ENCODE peak calls at places on chromosomes 4 and X, in four cellular contexts. S is left lung, R is mucosa of descending colon, I is psoas muscle. D is an unnamed sample.

GRCh38 chr4:36348403-36348938 is 67.1 kb downstream of the DTHD1 start:
- DNase-seq in S (no peak), R (no peak), I (no peak), D (peak; percentile 12)

GRCh38 chr4:155403886-155404285 is 27.1 kb upstream of the MAP9 start:
- DNase-seq in S (no peak), R (no peak), I (no peak), D (peak; percentile 3)

GRCh38 chr4:144583658-144584057 is 62.3 kb upstream of the HHIP start:
- DNase-seq in S (no peak), R (no peak), I (no peak), D (no peak)

GRCh38 chr4:26687728-26688127 is 103.8 kb downstream of the TBC1D19 start:
- DNase-seq in S (no peak), R (no peak), I (no peak), D (no peak)

GRCh38 chr4:113586072-113586471 is 175.5 kb downstream of the CAMK2D start:
- DNase-seq in S (no peak), R (no peak), I (no peak), D (no peak)

GRCh38 chr4:121449416-121449815 is 68.6 kb upstream of the QRFPR start:
- DNase-seq in S (no peak), R (no peak), I (no peak), D (no peak)

GRCh38 chr4:150367326-150367725 is 214.6 kb upstream of the MAB21L2 start:
- DNase-seq in S (no peak), R (no peak), I (no peak), D (no peak)

GRCh38 chrX:118536687-118537461 is 41.3 kb downstream of the DOCK11 start:
- DNase-seq in S (no peak), R (no peak), I (no peak), D (peak; percentile 11)

GRCh38 chr4:138188406-138189084 is 53.6 kb downstream of the SLC7A11 start:
- DNase-seq in S (no peak), R (no peak), I (no peak), D (no peak)

GRCh38 chrX:30893206-30893605 is 4.2 kb upstream of the TAB3 start:
- DNase-seq in S (no peak), R (no peak), I (no peak), D (no peak)

GRCh38 chr4:78776729-78777555 is 792 bp downstream of the BMP2K start:
- DNase-seq in S (peak; percentile 74), R (peak; percentile 73), I (peak; percentile 46), D (peak; percentile 81)

GRCh38 chrX:65871671-65872311 is 168.1 kb downstream of the VSIG4 start:
- DNase-seq in S (no peak), R (peak; percentile 47), I (no peak), D (peak; percentile 77)

GRCh38 chrX:119728487-119728886 is 29.9 kb upstream of the SOWAHD start:
- DNase-seq in S (no peak), R (peak; percentile 20), I (no peak), D (no peak)

GRCh38 chr4:19327364-19327763 is 924.3 kb upstream of the SLIT2 start:
- DNase-seq in S (no peak), R (no peak), I (no peak), D (no peak)

GRCh38 chr4:57612279-57612678 is 502.1 kb upstream of the IGFBP7 start:
- DNase-seq in S (no peak), R (no peak), I (no peak), D (no peak)
- TF ChIP-seq CTCF in S (no peak), R (no peak), I (no peak), D (no peak)

GRCh38 chr4:184854673-184855072 is 28.9 kb upstream of the ACSL1 start:
- DNase-seq in S (no peak), R (no peak), I (no peak), D (peak; percentile 93)
- H3K4me3 ChIP-seq in S (no peak overlapping the region), R (no peak overlapping the region), I (no peak overlapping the region), D (peak overlapping the region; percentile 29)

GRCh38 chr4:82372874-82373815 is 646 bp downstream of the HNRNPD start:
- DNase-seq in S (peak; percentile 93), R (peak; percentile 81), I (peak; percentile 66), D (peak; percentile 91)
- TF ChIP-seq CTCF in S (no peak), R (no peak), I (no peak), D (no peak)

GRCh38 chr4:143559757-143560147 is 46.2 kb downstream of the SMARCA5 start:
- DNase-seq in S (no peak), R (peak; percentile 41), I (no peak), D (no peak)

GRCh38 chr4:143554728-143555597 is 41.5 kb downstream of the SMARCA5 start:
- DNase-seq in S (no peak), R (no peak), I (no peak), D (no peak)

GRCh38 chr4:143555676-143556075 is 42.2 kb downstream of the SMARCA5 start:
- DNase-seq in S (no peak), R (no peak), I (no peak), D (no peak)

GRCh38 chr4:143558286-143558685 is 44.8 kb downstream of the SMARCA5 start:
- DNase-seq in S (no peak), R (no peak), I (no peak), D (no peak)

DNA sequence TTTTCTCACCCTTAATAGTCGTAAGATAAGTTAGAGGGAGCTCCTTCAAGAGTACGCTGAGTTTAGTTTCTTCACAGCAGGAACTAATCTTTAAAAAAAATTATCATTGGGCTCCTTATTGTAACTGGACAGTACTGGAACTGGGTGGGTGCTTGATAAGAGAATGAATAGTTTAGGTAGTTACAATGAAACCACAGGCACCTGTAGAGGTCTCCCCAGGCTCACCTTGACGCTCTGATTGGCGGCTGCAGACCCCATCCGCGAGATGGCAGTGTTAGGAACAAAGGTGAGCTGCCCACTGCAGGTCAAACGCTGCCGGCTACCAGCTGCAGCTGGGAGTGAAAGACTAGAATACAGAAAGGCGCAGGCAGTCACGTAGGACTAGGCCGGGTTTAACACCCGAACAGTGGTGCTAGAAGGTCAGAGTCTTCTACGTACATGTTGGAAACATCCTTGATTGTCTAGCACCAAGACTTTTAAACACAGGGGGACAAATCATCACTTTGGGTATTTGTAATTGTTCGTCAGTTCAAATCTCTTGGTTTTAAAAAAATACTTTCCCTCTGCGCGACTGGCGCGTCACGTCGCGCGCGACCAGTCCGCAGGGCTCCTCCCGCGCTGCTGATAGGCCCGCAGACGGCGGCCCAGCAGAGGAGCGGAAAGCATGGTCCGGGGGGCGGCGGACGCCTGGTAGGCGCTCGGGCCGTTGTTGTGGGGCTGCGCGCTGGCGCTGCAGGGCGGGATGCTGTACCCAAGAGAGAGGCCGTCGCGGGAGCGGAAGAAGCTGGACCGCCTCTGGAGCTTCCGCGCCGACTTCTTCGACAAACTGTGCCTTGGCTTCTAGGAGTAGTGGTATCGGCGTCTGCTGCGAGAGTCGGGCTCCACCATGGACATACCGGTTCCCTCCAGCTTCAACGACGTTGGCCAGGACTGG is 45.6 kb downstream of the SMARCA5 start:
- DNase-seq in S (peak; percentile 86), R (peak; percentile 83), I (peak; percentile 55), D (peak; percentile 5)
- H3K4me3 ChIP-seq in S (peak overlapping the region; percentile 42), R (peak overlapping the region; percentile 33), I (peak overlapping the region; percentile 72), D (no peak overlapping the region)

GRCh38 chrX:41559235-41559634 is 112.1 kb downstream of the NYX start:
- DNase-seq in S (no peak), R (no peak), I (no peak), D (peak; percentile 11)

GRCh38 chrX:41561045-41561444 is 113.9 kb downstream of the NYX start:
- DNase-seq in S (no peak), R (no peak), I (no peak), D (peak; percentile 66)

GRCh38 chrX:41559662-41560061 is 112.5 kb downstream of the NYX start:
- DNase-seq in S (no peak), R (no peak), I (no peak), D (peak; percentile 56)

GRCh38 chrX:41556958-41557357 is 109.8 kb downstream of the NYX start:
- DNase-seq in S (no peak), R (no peak), I (no peak), D (no peak)

GRCh38 chrX:41558531-41558930 is 111.4 kb downstream of the NYX start:
- DNase-seq in S (no peak), R (no peak), I (no peak), D (peak; percentile 36)
- TF ChIP-seq CTCF in S (peak; percentile 24), R (no peak), I (peak; percentile 22), D (no peak)